ENCODE peak calls at places on chromosomes 4 and X, in ten cellular contexts. R, Q, K, G, M, O, L, P, H and J are unnamed samples.

GRCh38 chr4:26020083-26020668 is 106.2 kb downstream of the SMIM20 start:
- DNase-seq in R (no peak), Q (no peak), K (no peak), G (no peak), M (no peak), O (no peak), L (no peak), P (no peak), H (no peak), J (no peak)

GRCh38 chr4:175947117-175947722 is 118.4 kb upstream of the WDR17 start:
- DNase-seq in R (no peak), Q (no peak), K (no peak), G (no peak), M (no peak), O (no peak), L (no peak), P (peak; percentile 20), H (no peak), J (no peak)

GRCh38 chr4:151473521-151474097 is 64.6 kb downstream of the FHIP1A start:
- DNase-seq in R (no peak), Q (no peak), K (no peak), G (no peak), M (no peak), O (no peak), L (no peak), P (no peak), H (no peak), J (no peak)

GRCh38 chr4:91471280-91471679 is 832.5 kb upstream of the GRID2 start:
- DNase-seq in R (no peak), Q (no peak), K (no peak), G (no peak), M (no peak), O (no peak), L (no peak), P (no peak), H (no peak), J (no peak)

GRCh38 chrX:39956803-39957394 is 140.9 kb downstream of the BCOR start:
- DNase-seq in R (no peak), Q (no peak), K (no peak), G (no peak), M (no peak), O (no peak), L (no peak), P (no peak), H (no peak), J (no peak)

GRCh38 chr4:101075536-101075935 is 271.8 kb downstream of the PPP3CA start:
- DNase-seq in R (no peak), Q (no peak), K (no peak), G (no peak), M (no peak), O (no peak), L (no peak), P (no peak), H (no peak), J (no peak)

GRCh38 chr4:184805462-184806245 is 20.1 kb downstream of the ACSL1 start:
- DNase-seq in R (peak; percentile 71), Q (peak; percentile 49), K (peak; percentile 90), G (no peak), M (peak; percentile 87), O (peak; percentile 44), L (peak; percentile 26), P (no peak), H (no peak), J (no peak)

GRCh38 chrX:78652971-78653822 is 5.9 kb downstream of the RTL3 start:
- DNase-seq in R (no peak), Q (no peak), K (no peak), G (no peak), M (no peak), O (no peak), L (no peak), P (peak; percentile 92), H (no peak), J (no peak)

GRCh38 chr4:174357321-174357720 is 73.6 kb downstream of the CEP44 start:
- DNase-seq in R (no peak), Q (no peak), K (no peak), G (no peak), M (no peak), O (no peak), L (no peak), P (no peak), H (no peak), J (no peak)

GRCh38 chrX:952816-953215 is 259.6 kb downstream of the CRLF2 start:
- DNase-seq in R (no peak), Q (no peak), K (no peak), G (no peak), M (no peak), O (no peak), L (no peak), P (no peak), H (no peak), J (no peak)

GRCh38 chr4:74394476-74395136 is 29.7 kb downstream of the EREG start:
- DNase-seq in R (no peak), Q (no peak), K (no peak), G (no peak), M (no peak), O (peak; percentile 28), L (no peak), P (peak; percentile 38), H (no peak), J (no peak)

GRCh38 chr4:142558851-142559250 is 287.2 kb downstream of the INPP4B start:
- DNase-seq in R (no peak), Q (no peak), K (no peak), G (peak; percentile 32), M (no peak), O (no peak), L (no peak), P (no peak), H (no peak), J (no peak)

GRCh38 chrX:43706786-43707185 is 50.7 kb downstream of the MAOA start:
- DNase-seq in R (no peak), Q (no peak), K (no peak), G (no peak), M (no peak), O (no peak), L (no peak), P (no peak), H (no peak), J (no peak)

GRCh38 chrX:10414872-10415703 is 205.3 kb downstream of the MID1 start:
- DNase-seq in R (no peak), Q (no peak), K (no peak), G (no peak), M (no peak), O (no peak), L (no peak), P (no peak), H (no peak), J (no peak)